ENCODE peak calls at places on chromosomes 2 and 18, in ten cellular contexts. N is lower lobe of right lung; Z is CD8-positive, alpha-beta T cell; U is lung; Q is HCT116; T is fibroblast of lung; V is Peyer's patch; Y is heart left ventricle; P is dorsolateral prefrontal cortex; D is upper lobe of right lung. I is an unnamed sample.
A peak's percentile ranks its signal among the peaks of the same experiment; 100 is the strongest.

GRCh38 chr2:37575780-37576179 is 95.7 kb downstream of the CDC42EP3 start:
- DNase-seq in U (no peak), D (no peak), Z (no peak), Q (no peak), P (no peak), V (no peak), Y (no peak), T (no peak), N (no peak), I (no peak)

GRCh38 chr2:177260398-177260797 is 4.1 kb downstream of the NFE2L2 start:
- DNase-seq in T (no peak), N (no peak), Q (no peak), U (no peak), D (no peak), Z (no peak), V (no peak), Y (no peak), P (no peak), I (no peak)

GRCh38 chr18:11154369-11154982 is 5.1 kb upstream of the PIEZO2 start:
- DNase-seq in Q (peak; percentile 26), P (no peak), T (peak; percentile 85), Y (no peak), D (no peak), U (no peak), Z (no peak), N (no peak), V (no peak), I (no peak)

GRCh38 chr2:76895469-76895868 is 626.7 kb downstream of the LRRTM4 start:
- DNase-seq in T (peak; percentile 47), Y (no peak), P (no peak), Q (no peak), Z (no peak), U (no peak), N (no peak), V (no peak), D (no peak), I (no peak)

GRCh38 chr2:33377048-33377447 is 99.4 kb upstream of the RASGRP3 start:
- DNase-seq in Z (no peak), V (no peak), Y (peak; percentile 28), D (no peak), P (no peak), Q (no peak), U (no peak), T (no peak), N (no peak), I (no peak)

GRCh38 chr2:202555354-202555753 is 79.4 kb upstream of the FAM117B start:
- DNase-seq in N (no peak), V (no peak), Q (no peak), U (no peak), D (no peak), Z (no peak), Y (no peak), P (no peak), T (no peak), I (no peak)

GRCh38 chr2:152407204-152407721 is 72.3 kb downstream of the FMNL2 start:
- DNase-seq in P (no peak), V (no peak), Z (no peak), U (no peak), Y (peak; percentile 33), Q (no peak), T (peak; percentile 35), N (no peak), D (no peak), I (no peak)

GRCh38 chr18:32362484-32362883 is 108.2 kb downstream of the GAREM1 start:
- DNase-seq in Y (no peak), Q (no peak), U (no peak), T (peak; percentile 33), N (no peak), V (no peak), D (no peak), P (no peak), Z (no peak), I (no peak)

GRCh38 chr2:80169811-80170594 is 134.5 kb downstream of the LRRTM1 start:
- DNase-seq in T (no peak), U (no peak), Z (no peak), V (no peak), Q (no peak), D (no peak), P (no peak), Y (no peak), N (no peak), I (no peak)

GRCh38 chr18:27363918-27364317 is 178.8 kb upstream of the CHST9 start:
- DNase-seq in D (no peak), N (no peak), Z (no peak), V (no peak), Y (no peak), P (no peak), Q (no peak), T (no peak), U (no peak), I (no peak)

DNA sequence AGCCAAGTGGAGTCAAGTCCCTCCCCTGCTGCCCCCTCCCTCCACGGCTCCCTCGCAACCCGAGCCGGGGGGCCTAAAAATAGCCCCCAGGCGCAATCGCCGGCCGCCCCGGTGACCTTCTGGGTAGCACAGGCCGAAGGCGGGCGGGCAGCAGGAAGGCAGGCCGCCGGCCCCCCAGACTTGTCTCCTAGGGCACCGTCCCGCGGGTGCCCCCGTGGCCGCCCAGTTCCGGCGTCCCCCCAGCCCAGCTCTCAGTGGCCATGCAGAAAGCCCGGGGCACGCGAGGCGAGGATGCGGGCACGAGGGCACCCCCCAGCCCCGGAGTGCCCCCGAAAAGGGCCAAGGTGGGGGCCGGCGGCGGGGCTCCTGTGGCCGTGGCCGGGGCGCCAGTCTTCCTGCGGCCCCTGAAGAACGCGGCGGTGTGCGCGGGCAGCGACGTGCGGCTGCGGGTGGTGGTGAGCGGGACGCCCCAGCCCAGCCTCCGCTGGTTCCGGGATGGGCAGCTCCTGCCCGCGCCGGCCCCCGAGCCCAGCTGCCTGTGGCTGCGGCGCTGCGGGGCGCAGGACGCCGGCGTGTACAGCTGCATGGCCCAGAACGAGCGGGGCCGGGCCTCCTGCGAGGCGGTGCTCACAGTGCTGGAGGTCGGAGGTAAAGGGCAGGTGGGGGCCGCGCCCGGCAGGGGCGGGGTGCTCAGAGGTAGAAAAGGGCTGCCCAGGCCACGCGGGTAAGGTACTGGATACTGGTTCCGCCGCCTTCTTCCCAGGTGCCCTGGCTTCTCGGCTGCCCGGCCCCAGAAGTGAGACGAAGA is at the start of gene SPEG:
- DNase-seq in N (no peak), Q (no peak), U (no peak), D (no peak), P (no peak), T (no peak), Y (no peak), V (no peak), Z (no peak), I (no peak)
- H3K27me3 ChIP-seq in N (peaks cover 42% of the 10 kb centered on the region), Q (no peaks in the 10 kb centered on the region), U (peaks cover 11% of the 10 kb centered on the region), D (peaks cover 27% of the 10 kb centered on the region), P (peaks cover 10% of the 10 kb centered on the region), T (peaks cover 10% of the 10 kb centered on the region), Y (no peaks in the 10 kb centered on the region), V (no peaks in the 10 kb centered on the region), Z (peaks cover 5% of the 10 kb centered on the region), I (peaks cover 2% of the 10 kb centered on the region)

GRCh38 chr2:10680957-10681356 is 8.8 kb downstream of the NOL10 start:
- DNase-seq in Q (no peak), T (no peak), V (no peak), Z (no peak), D (no peak), P (no peak), Y (no peak), U (no peak), N (no peak), I (no peak)

GRCh38 chr2:10680214-10680613 is 9.6 kb downstream of the NOL10 start:
- DNase-seq in Q (no peak), Y (no peak), Z (no peak), T (no peak), P (no peak), D (no peak), U (no peak), N (no peak), V (no peak), I (no peak)

GRCh38 chr2:10675126-10675525 is 14.6 kb downstream of the NOL10 start:
- DNase-seq in N (no peak), Q (no peak), Z (no peak), T (no peak), V (no peak), P (no peak), D (no peak), U (no peak), Y (no peak), I (no peak)

GRCh38 chr2:10678225-10678624 is 11.6 kb downstream of the NOL10 start:
- DNase-seq in V (no peak), T (no peak), P (no peak), D (no peak), U (no peak), N (no peak), Z (no peak), Q (no peak), Y (no peak), I (no peak)
- TF ChIP-seq CTCF in V (peak; percentile 2), T (peak; percentile 6), P (no peak), D (no peak), U (no peak), N (no peak), Z (no peak), Q (peak; percentile 56), Y (peak; percentile 18), I (no peak)

DNA sequence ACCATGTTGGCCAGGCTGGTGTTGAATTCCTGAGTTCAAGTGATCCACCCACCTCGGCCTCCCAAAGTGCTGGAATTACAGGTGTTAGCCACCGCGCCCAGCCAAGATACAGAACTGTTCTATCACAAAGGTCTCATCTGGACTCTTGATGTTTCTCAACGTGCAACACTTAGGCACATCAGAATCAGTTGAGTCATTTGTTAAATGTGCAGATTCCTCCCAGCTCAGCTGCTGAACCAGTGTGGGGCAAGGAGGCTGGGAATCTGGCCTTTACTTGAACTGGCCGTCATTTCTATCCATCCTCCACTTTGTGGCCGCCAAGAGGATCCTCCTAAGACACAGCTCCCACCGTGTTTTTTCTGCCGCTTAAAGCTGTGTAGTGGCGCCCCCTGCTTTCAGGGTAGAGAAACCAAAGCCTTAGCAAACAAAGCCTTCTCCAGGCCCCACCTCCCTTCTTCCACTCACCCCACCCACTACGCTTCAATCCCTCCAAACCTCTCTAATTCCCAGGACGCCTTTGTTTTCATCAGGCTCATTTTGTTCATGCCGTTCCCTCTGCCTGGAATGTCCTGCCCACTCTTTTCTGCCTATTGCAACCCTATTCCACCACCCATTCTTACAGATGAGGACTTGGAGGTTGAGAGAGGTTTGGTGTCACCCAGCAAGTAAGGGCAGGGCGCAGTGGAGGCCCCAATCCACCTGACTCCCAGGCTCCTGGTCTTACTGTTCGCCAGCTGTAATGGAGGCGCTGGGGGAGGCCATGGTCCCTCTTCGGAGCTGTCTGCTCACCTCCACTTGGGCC is 776 bp upstream of the SPEG start:
- DNase-seq in T (peak; percentile 72), U (no peak), Z (no peak), Y (no peak), N (no peak), P (no peak), D (no peak), V (no peak), Q (peak; percentile 69), I (no peak)
- H3K4me3 ChIP-seq in T (no peak overlapping the region), U (no peak overlapping the region), Z (no peak overlapping the region), Y (peak overlapping the region; percentile 72), N (no peak overlapping the region), P (no peak overlapping the region), D (no peak overlapping the region), V (peak overlapping the region; percentile 32), Q (no peak overlapping the region), I (no peak overlapping the region)

DNA sequence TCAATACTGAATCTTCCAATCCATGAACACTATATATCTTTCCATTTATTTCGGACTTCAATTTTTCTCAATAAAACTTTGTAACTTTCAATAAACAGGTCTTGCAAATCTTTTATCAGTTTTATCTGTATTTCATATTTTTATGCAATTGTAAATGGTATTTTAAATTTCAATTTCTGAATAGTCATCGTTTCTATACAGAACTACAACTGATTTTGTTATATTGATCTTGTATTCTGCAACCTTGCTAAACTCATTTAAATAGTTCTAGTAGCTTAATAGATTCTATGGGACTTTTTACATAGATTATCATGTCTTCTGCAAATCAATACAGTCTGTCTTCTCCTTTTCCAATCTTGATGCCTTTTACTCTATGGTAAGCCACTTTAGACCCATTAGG is 90.4 kb downstream of the FAM228A start:
- DNase-seq in D (no peak), P (no peak), Q (no peak), T (no peak), Y (no peak), U (no peak), V (no peak), Z (no peak), N (no peak), I (no peak)
- H3K27me3 ChIP-seq in D (no peaks in the 10 kb centered on the region), P (no peaks in the 10 kb centered on the region), Q (no peaks in the 10 kb centered on the region), T (no peaks in the 10 kb centered on the region), Y (no peaks in the 10 kb centered on the region), U (no peaks in the 10 kb centered on the region), V (no peaks in the 10 kb centered on the region), Z (no peaks in the 10 kb centered on the region), N (no peaks in the 10 kb centered on the region), I (no peaks in the 10 kb centered on the region)

I was measured in BJ.